ENCODE peak calls at places on chromosome 6, in ten cellular contexts. One of them, this sample, is unnamed.

GRCh38 chr6:44339763-44340625 is 2.5 kb upstream of the SPATS1 start:
- DNase-seq in H54: peak
- DNase-seq in ovary: no peak
- DNase-seq in breast epithelium: no peak
- DNase-seq in adrenal gland: peak
- DNase-seq in uterus: no peak
- DNase-seq in heart left ventricle: no peak
- DNase-seq in body of pancreas: peak
- DNase-seq in erythroblast: no peak
- DNase-seq in sigmoid colon: no peak
- DNase-seq in this sample: no peak

GRCh38 chr6:119333707-119334295 is 15.8 kb downstream of the MAN1A1 start:
- DNase-seq in H54: no peak
- DNase-seq in sigmoid colon: no peak
- DNase-seq in ovary: no peak
- DNase-seq in body of pancreas: no peak
- DNase-seq in adrenal gland: no peak
- DNase-seq in uterus: no peak
- DNase-seq in erythroblast: peak
- DNase-seq in heart left ventricle: no peak
- DNase-seq in breast epithelium: no peak
- DNase-seq in this sample: no peak

GRCh38 chr6:11653028-11653583 is 115.6 kb downstream of the TMEM170B start:
- DNase-seq in erythroblast: no peak
- DNase-seq in breast epithelium: no peak
- DNase-seq in sigmoid colon: no peak
- DNase-seq in H54: peak
- DNase-seq in uterus: peak
- DNase-seq in adrenal gland: peak
- DNase-seq in body of pancreas: no peak
- DNase-seq in heart left ventricle: no peak
- DNase-seq in ovary: peak
- DNase-seq in this sample: no peak

GRCh38 chr6:166268431-166268830 is 39.8 kb downstream of the PRR18 start:
- DNase-seq in heart left ventricle: no peak
- DNase-seq in adrenal gland: no peak
- DNase-seq in uterus: no peak
- DNase-seq in H54: no peak
- DNase-seq in breast epithelium: no peak
- DNase-seq in erythroblast: no peak
- DNase-seq in body of pancreas: no peak
- DNase-seq in sigmoid colon: no peak
- DNase-seq in ovary: no peak
- DNase-seq in this sample: no peak

GRCh38 chr6:142756215-142756630 is 188.8 kb downstream of the HIVEP2 start:
- DNase-seq in ovary: no peak
- DNase-seq in body of pancreas: no peak
- DNase-seq in erythroblast: no peak
- DNase-seq in heart left ventricle: no peak
- DNase-seq in uterus: no peak
- DNase-seq in H54: peak
- DNase-seq in breast epithelium: no peak
- DNase-seq in sigmoid colon: no peak
- DNase-seq in adrenal gland: no peak
- DNase-seq in this sample: no peak

GRCh38 chr6:128131566-128131965 is 230.7 kb upstream of the THEMIS start:
- DNase-seq in uterus: no peak
- DNase-seq in erythroblast: no peak
- DNase-seq in body of pancreas: no peak
- DNase-seq in ovary: no peak
- DNase-seq in adrenal gland: no peak
- DNase-seq in heart left ventricle: no peak
- DNase-seq in H54: no peak
- DNase-seq in sigmoid colon: no peak
- DNase-seq in breast epithelium: no peak
- DNase-seq in this sample: no peak

GRCh38 chr6:1091905-1092304 is 220.0 kb upstream of the FOXQ1 start:
- DNase-seq in erythroblast: no peak
- DNase-seq in adrenal gland: no peak
- DNase-seq in ovary: no peak
- DNase-seq in uterus: no peak
- DNase-seq in heart left ventricle: no peak
- DNase-seq in H54: no peak
- DNase-seq in sigmoid colon: no peak
- DNase-seq in body of pancreas: no peak
- DNase-seq in breast epithelium: no peak
- DNase-seq in this sample: no peak

GRCh38 chr6:75397806-75398465 is 95.7 kb downstream of the FILIP1 start:
- DNase-seq in heart left ventricle: no peak
- DNase-seq in body of pancreas: no peak
- DNase-seq in erythroblast: no peak
- DNase-seq in uterus: no peak
- DNase-seq in breast epithelium: no peak
- DNase-seq in H54: no peak
- DNase-seq in adrenal gland: no peak
- DNase-seq in sigmoid colon: no peak
- DNase-seq in ovary: no peak
- DNase-seq in this sample: no peak

GRCh38 chr6:38867726-38868125 is 152.6 kb downstream of the DNAH8 start:
- DNase-seq in heart left ventricle: no peak
- DNase-seq in body of pancreas: no peak
- DNase-seq in erythroblast: no peak
- DNase-seq in breast epithelium: no peak
- DNase-seq in ovary: no peak
- DNase-seq in sigmoid colon: no peak
- DNase-seq in adrenal gland: no peak
- DNase-seq in uterus: no peak
- DNase-seq in H54: no peak
- DNase-seq in this sample: no peak

GRCh38 chr6:17705428-17705777 is 1.3 kb downstream of the NUP153 start:
- DNase-seq in erythroblast: peak
- DNase-seq in heart left ventricle: peak
- DNase-seq in H54: no peak
- DNase-seq in sigmoid colon: peak
- DNase-seq in ovary: peak
- DNase-seq in adrenal gland: peak
- DNase-seq in uterus: peak
- DNase-seq in breast epithelium: peak
- DNase-seq in body of pancreas: peak
- DNase-seq in this sample: peak

GRCh38 chr6:113120577-113121285 is 736.4 kb upstream of the MARCKS start:
- DNase-seq in H54: no peak
- DNase-seq in ovary: no peak
- DNase-seq in body of pancreas: no peak
- DNase-seq in breast epithelium: no peak
- DNase-seq in sigmoid colon: no peak
- DNase-seq in adrenal gland: peak
- DNase-seq in heart left ventricle: no peak
- DNase-seq in erythroblast: no peak
- DNase-seq in uterus: no peak
- DNase-seq in this sample: no peak

GRCh38 chr6:47690209-47690608 is 8.2 kb upstream of the ADGRF4 start:
- DNase-seq in ovary: no peak
- DNase-seq in H54: no peak
- DNase-seq in uterus: no peak
- DNase-seq in erythroblast: no peak
- DNase-seq in sigmoid colon: no peak
- DNase-seq in adrenal gland: no peak
- DNase-seq in heart left ventricle: no peak
- DNase-seq in body of pancreas: no peak
- DNase-seq in breast epithelium: no peak
- DNase-seq in this sample: no peak

GRCh38 chr6:47687432-47687831 is 10.9 kb upstream of the ADGRF4 start:
- DNase-seq in adrenal gland: no peak
- DNase-seq in erythroblast: peak
- DNase-seq in H54: no peak
- DNase-seq in ovary: no peak
- DNase-seq in sigmoid colon: no peak
- DNase-seq in heart left ventricle: no peak
- DNase-seq in uterus: no peak
- DNase-seq in breast epithelium: no peak
- DNase-seq in body of pancreas: no peak
- DNase-seq in this sample: no peak

GRCh38 chr6:47690791-47691190 is 7.6 kb upstream of the ADGRF4 start:
- DNase-seq in body of pancreas: no peak
- DNase-seq in breast epithelium: no peak
- DNase-seq in H54: no peak
- DNase-seq in heart left ventricle: no peak
- DNase-seq in adrenal gland: no peak
- DNase-seq in sigmoid colon: no peak
- DNase-seq in erythroblast: no peak
- DNase-seq in ovary: no peak
- DNase-seq in uterus: no peak
- DNase-seq in this sample: no peak
- TF ChIP-seq POLR2A in body of pancreas: no peak
- TF ChIP-seq POLR2A in breast epithelium: no peak
- TF ChIP-seq POLR2A in H54: no peak
- TF ChIP-seq POLR2A in heart left ventricle: no peak
- TF ChIP-seq POLR2A in adrenal gland: no peak
- TF ChIP-seq POLR2A in sigmoid colon: no peak
- TF ChIP-seq POLR2A in erythroblast: no peak
- TF ChIP-seq POLR2A in ovary: no peak
- TF ChIP-seq POLR2A in uterus: no peak
- TF ChIP-seq POLR2A in this sample: no peak

GRCh38 chr6:26457796-26458688 is at the start of gene BTN2A1:
- DNase-seq in breast epithelium: peak
- DNase-seq in ovary: peak
- DNase-seq in body of pancreas: peak
- DNase-seq in H54: peak
- DNase-seq in sigmoid colon: peak
- DNase-seq in erythroblast: peak
- DNase-seq in heart left ventricle: peak
- DNase-seq in uterus: peak
- DNase-seq in adrenal gland: peak
- DNase-seq in this sample: peak
- TF ChIP-seq POLR2A in breast epithelium: peak
- TF ChIP-seq POLR2A in ovary: no peak
- TF ChIP-seq POLR2A in body of pancreas: peak
- TF ChIP-seq POLR2A in H54: no peak
- TF ChIP-seq POLR2A in sigmoid colon: no peak
- TF ChIP-seq POLR2A in erythroblast: peak
- TF ChIP-seq POLR2A in heart left ventricle: peak
- TF ChIP-seq POLR2A in uterus: peak
- TF ChIP-seq POLR2A in adrenal gland: peak
- TF ChIP-seq POLR2A in this sample: peak

DNA sequence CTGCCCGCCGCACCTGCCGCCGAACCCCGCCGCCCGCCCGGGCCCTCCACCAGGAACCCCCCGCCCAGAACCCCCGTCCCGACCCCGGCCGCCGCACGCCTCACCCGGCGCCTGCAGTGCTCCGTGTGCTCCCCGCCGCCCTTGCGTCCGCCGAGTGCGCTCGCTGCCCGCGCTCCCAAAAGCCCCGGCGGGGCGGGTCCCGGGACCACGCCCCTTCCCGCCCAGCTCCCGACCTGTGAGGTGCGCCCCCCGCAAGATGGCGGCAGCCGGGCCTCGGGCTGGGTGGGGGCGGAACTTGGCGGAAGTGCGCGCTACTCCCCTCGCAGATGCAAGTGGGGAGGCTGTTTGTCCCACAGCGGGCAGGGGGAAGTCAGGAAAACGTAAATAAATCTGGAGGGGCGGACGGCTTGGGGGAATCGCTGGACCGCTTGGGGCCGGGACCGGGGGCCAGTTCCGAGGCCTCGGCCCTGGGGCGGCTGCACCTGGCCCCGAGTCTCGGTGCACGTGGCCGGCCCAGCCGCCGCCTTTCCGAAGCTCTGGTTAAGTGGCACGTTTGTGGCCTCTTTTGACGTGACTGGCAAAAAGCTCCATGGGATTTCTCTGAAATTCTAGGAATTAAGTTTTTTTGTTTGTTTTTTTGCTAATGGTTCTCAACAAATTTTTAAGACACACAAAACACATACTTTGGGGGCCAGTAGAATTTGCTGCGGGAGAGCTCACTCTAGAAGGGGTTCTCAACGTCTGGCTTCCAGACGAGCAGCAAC is at the start of gene EZR:
- DNase-seq in adrenal gland: peak
- DNase-seq in ovary: peak
- DNase-seq in heart left ventricle: peak
- DNase-seq in erythroblast: peak
- DNase-seq in H54: peak
- DNase-seq in sigmoid colon: peak
- DNase-seq in breast epithelium: peak
- DNase-seq in body of pancreas: peak
- DNase-seq in uterus: peak
- DNase-seq in this sample: peak
- TF ChIP-seq POLR2A in adrenal gland: peak
- TF ChIP-seq POLR2A in ovary: peak
- TF ChIP-seq POLR2A in heart left ventricle: peak
- TF ChIP-seq POLR2A in erythroblast: peak
- TF ChIP-seq POLR2A in H54: peak
- TF ChIP-seq POLR2A in sigmoid colon: no peak
- TF ChIP-seq POLR2A in breast epithelium: no peak
- TF ChIP-seq POLR2A in body of pancreas: peak
- TF ChIP-seq POLR2A in uterus: peak
- TF ChIP-seq POLR2A in this sample: peak

DNA sequence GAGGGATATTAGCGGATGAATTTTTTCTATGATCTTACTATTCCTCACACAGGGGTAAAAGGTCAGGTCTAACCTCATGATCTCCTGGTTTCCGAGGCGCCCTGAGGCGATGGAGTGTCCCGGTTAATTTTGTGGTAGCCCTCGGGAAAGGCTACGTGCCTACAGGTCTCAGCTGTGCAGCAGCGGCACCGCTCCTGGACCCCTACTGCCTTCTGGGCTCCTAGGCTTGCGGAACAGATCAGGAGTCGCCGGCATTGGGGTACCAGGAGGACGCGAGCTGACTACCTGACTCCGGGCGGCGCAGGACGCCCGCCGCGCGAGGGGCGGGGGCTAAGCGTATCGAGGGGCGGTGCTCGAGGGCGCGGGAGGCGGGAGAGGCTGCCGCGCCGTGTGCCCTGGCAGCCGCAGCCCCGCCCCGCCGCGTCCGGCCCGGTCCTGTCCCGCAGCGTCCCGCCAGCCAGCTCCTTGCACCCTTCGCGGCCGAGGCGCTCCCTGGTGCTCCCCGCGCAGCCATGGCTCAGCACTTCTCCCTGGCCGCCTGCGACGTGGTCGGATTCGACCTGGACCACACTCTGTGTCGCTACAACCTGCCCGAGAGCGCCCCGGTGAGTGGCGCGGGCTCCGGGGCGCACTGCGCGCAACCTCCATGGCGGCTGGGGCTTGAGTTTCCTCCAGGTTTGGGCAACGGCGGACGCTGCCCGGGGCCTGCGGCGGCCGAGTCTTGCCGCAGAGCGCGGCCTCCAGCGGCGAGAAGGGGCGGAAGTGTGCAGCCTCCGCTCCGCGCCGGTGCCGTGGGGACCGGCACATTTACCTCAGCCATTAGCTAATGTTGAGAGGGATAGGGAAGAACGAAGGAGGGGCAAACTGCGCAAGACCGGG is at the start of gene NT5DC1:
- DNase-seq in heart left ventricle: peak
- DNase-seq in ovary: peak
- DNase-seq in adrenal gland: peak
- DNase-seq in erythroblast: peak
- DNase-seq in uterus: peak
- DNase-seq in H54: peak
- DNase-seq in body of pancreas: peak
- DNase-seq in sigmoid colon: peak
- DNase-seq in breast epithelium: peak
- DNase-seq in this sample: peak
- TF ChIP-seq POLR2A in heart left ventricle: peak
- TF ChIP-seq POLR2A in ovary: peak
- TF ChIP-seq POLR2A in adrenal gland: peak
- TF ChIP-seq POLR2A in erythroblast: peak
- TF ChIP-seq POLR2A in uterus: peak
- TF ChIP-seq POLR2A in H54: peak
- TF ChIP-seq POLR2A in body of pancreas: peak
- TF ChIP-seq POLR2A in sigmoid colon: no peak
- TF ChIP-seq POLR2A in breast epithelium: no peak
- TF ChIP-seq POLR2A in this sample: peak

This sample was measured in gastrocnemius medialis.